ENCODE peak calls at places on chromosomes 11 and 22, in six cellular contexts. One of them, this sample, is unnamed.

GRCh38 chr11:79287952-79288351 is 152.9 kb downstream of the TENM4 start:
- DNase-seq in A549: no peak
- DNase-seq in colonic mucosa: no peak
- DNase-seq in breast epithelium: no peak
- DNase-seq in upper lobe of right lung: no peak
- DNase-seq in psoas muscle: no peak
- DNase-seq in this sample: no peak

GRCh38 chr22:21624120-21624879 is 5.5 kb downstream of the YDJC start:
- DNase-seq in A549: no peak
- DNase-seq in colonic mucosa: peak
- DNase-seq in breast epithelium: no peak
- DNase-seq in upper lobe of right lung: no peak
- DNase-seq in psoas muscle: peak
- DNase-seq in this sample: no peak

GRCh38 chr11:115141221-115141620 is 363.0 kb downstream of the CADM1 start:
- DNase-seq in A549: no peak
- DNase-seq in colonic mucosa: no peak
- DNase-seq in breast epithelium: no peak
- DNase-seq in upper lobe of right lung: peak
- DNase-seq in psoas muscle: no peak
- DNase-seq in this sample: no peak

GRCh38 chr11:128695539-128696221 is 1.8 kb downstream of the FLI1 start:
- DNase-seq in A549: no peak
- DNase-seq in colonic mucosa: no peak
- DNase-seq in breast epithelium: no peak
- DNase-seq in upper lobe of right lung: no peak
- DNase-seq in psoas muscle: no peak
- DNase-seq in this sample: no peak

GRCh38 chr11:106276859-106277436 is 199.5 kb downstream of the AASDHPPT start:
- DNase-seq in A549: no peak
- DNase-seq in colonic mucosa: no peak
- DNase-seq in breast epithelium: no peak
- DNase-seq in upper lobe of right lung: no peak
- DNase-seq in psoas muscle: no peak
- DNase-seq in this sample: no peak

GRCh38 chr11:95512177-95512576 is 277.4 kb downstream of the FAM76B start:
- DNase-seq in A549: no peak
- DNase-seq in colonic mucosa: peak
- DNase-seq in breast epithelium: peak
- DNase-seq in upper lobe of right lung: no peak
- DNase-seq in psoas muscle: peak
- DNase-seq in this sample: no peak

GRCh38 chr11:7499046-7499445 is 13.7 kb downstream of the OLFML1 start:
- DNase-seq in A549: no peak
- DNase-seq in colonic mucosa: no peak
- DNase-seq in breast epithelium: no peak
- DNase-seq in upper lobe of right lung: no peak
- DNase-seq in psoas muscle: no peak
- DNase-seq in this sample: no peak

GRCh38 chr22:28544431-28544868 is 135.2 kb downstream of the TTC28 start:
- DNase-seq in A549: no peak
- DNase-seq in colonic mucosa: no peak
- DNase-seq in breast epithelium: no peak
- DNase-seq in upper lobe of right lung: no peak
- DNase-seq in psoas muscle: no peak
- DNase-seq in this sample: no peak

GRCh38 chr22:46845281-46846153 is 83.1 kb downstream of the TBC1D22A start:
- DNase-seq in A549: no peak
- DNase-seq in colonic mucosa: no peak
- DNase-seq in breast epithelium: no peak
- DNase-seq in upper lobe of right lung: no peak
- DNase-seq in psoas muscle: no peak
- DNase-seq in this sample: peak
- TF ChIP-seq CTCF in A549: peak
- TF ChIP-seq CTCF in colonic mucosa: no peak
- TF ChIP-seq CTCF in breast epithelium: peak
- TF ChIP-seq CTCF in upper lobe of right lung: peak
- TF ChIP-seq CTCF in psoas muscle: peak
- TF ChIP-seq CTCF in this sample: no peak

GRCh38 chr11:113577356-113578163 is 102.4 kb upstream of the DRD2 start:
- DNase-seq in A549: no peak
- DNase-seq in colonic mucosa: no peak
- DNase-seq in breast epithelium: no peak
- DNase-seq in upper lobe of right lung: no peak
- DNase-seq in psoas muscle: no peak
- DNase-seq in this sample: peak

GRCh38 chr11:113579292-113579940 is 104.2 kb upstream of the DRD2 start:
- DNase-seq in A549: no peak
- DNase-seq in colonic mucosa: no peak
- DNase-seq in breast epithelium: no peak
- DNase-seq in upper lobe of right lung: no peak
- DNase-seq in psoas muscle: no peak
- DNase-seq in this sample: no peak

GRCh38 chr11:113578164-113578455 is 102.9 kb upstream of the DRD2 start:
- DNase-seq in A549: no peak
- DNase-seq in colonic mucosa: no peak
- DNase-seq in breast epithelium: no peak
- DNase-seq in upper lobe of right lung: no peak
- DNase-seq in psoas muscle: no peak
- DNase-seq in this sample: no peak

GRCh38 chr11:113581713-113582112 is 106.5 kb upstream of the DRD2 start:
- DNase-seq in A549: no peak
- DNase-seq in colonic mucosa: no peak
- DNase-seq in breast epithelium: no peak
- DNase-seq in upper lobe of right lung: no peak
- DNase-seq in psoas muscle: no peak
- DNase-seq in this sample: no peak

DNA sequence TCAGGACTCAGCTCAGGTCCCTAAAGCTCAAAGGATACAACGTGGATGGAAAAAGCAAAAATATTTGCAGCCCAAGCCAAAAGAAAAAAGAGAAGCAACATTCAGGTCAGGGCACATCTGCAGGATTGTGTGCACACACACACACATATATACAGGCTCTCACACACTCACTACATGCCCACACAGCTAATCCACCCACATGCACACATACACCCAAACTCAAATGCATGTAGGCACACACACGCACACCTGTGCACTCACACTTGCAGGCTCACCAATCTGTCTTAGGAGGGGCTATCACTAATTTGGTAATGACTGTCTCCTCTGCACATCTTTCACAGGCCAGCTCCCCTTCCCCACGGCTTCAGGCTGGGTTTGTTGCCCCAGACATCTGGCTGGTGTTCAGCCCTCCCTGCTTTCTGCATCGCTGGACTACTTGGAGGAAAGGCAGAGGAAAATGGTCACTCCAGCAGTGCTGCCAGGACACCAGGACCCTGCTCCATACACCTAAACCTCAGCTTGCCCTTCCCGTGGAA is 103.6 kb upstream of the DRD2 start:
- DNase-seq in A549: no peak
- DNase-seq in colonic mucosa: no peak
- DNase-seq in breast epithelium: no peak
- DNase-seq in upper lobe of right lung: no peak
- DNase-seq in psoas muscle: no peak
- DNase-seq in this sample: no peak
- H3K27ac ChIP-seq in A549: no peak
- H3K27ac ChIP-seq in colonic mucosa: no peak
- H3K27ac ChIP-seq in breast epithelium: no peak
- H3K27ac ChIP-seq in upper lobe of right lung: no peak
- H3K27ac ChIP-seq in psoas muscle: no peak
- H3K27ac ChIP-seq in this sample: no peak

DNA sequence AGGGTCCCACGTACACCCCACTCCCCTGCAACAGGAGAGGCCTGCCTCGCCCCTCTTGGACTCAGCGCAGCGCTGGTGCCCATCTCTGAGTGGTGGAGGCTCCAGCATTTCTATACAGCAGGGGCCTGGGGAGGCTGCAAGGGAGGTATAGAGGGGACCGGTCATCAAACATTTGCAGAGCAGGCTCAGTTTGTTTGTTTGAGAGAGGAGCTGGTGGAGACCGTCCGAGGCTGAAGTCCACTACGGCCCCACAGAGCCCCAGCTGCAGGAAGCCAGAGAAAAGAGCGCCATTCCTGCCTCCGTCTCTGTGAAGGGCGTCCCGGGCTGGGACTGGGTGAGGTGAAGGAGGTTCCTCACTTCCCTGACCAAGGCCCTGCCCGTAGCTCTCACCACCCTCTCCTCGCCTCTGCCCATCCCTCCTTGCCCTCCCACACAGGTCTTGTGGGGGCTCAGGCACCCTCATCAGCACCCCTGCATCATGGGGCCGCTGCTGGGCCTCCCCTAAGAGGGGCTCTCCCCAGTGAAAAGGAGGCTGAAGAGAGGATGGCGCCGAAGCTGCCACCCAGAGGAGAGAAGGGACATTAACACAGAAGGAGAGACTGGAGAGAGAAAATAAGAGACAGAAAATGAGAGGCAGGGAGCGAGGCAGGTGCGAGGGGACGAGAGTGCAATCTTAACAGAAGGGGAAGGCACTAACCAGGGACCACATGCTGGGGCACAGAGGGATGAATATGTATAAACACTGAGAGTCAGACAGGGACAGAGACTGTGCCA is 24.6 kb downstream of the RPUSD4 start:
- DNase-seq in A549: no peak
- DNase-seq in colonic mucosa: no peak
- DNase-seq in breast epithelium: no peak
- DNase-seq in upper lobe of right lung: peak
- DNase-seq in psoas muscle: no peak
- DNase-seq in this sample: no peak
- TF ChIP-seq CTCF in A549: no peak
- TF ChIP-seq CTCF in colonic mucosa: no peak
- TF ChIP-seq CTCF in breast epithelium: no peak
- TF ChIP-seq CTCF in upper lobe of right lung: no peak
- TF ChIP-seq CTCF in psoas muscle: no peak
- TF ChIP-seq CTCF in this sample: no peak

DNA sequence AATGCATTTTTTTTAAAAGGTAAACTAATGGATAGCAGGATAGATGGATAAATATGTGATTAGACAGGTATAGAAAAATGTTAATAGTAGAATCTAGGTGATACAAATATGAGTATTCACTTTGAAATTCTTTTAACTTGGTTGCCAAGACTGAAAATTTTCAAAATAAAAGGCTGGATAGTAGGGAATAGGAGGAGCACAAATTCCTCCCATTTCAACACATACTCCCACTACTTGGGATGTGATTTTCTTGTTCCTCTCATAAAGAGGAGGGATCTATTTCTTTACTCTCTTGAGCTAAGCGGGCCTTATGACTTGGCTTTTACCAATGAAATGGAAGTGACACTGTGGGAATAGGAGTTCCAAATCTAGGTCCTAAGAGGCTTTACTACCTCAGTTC is 35.9 kb downstream of the PIK3C2A start:
- DNase-seq in A549: no peak
- DNase-seq in colonic mucosa: no peak
- DNase-seq in breast epithelium: no peak
- DNase-seq in upper lobe of right lung: no peak
- DNase-seq in psoas muscle: no peak
- DNase-seq in this sample: no peak
- H3K27ac ChIP-seq in A549: peak
- H3K27ac ChIP-seq in colonic mucosa: no peak
- H3K27ac ChIP-seq in breast epithelium: no peak
- H3K27ac ChIP-seq in upper lobe of right lung: no peak
- H3K27ac ChIP-seq in psoas muscle: no peak
- H3K27ac ChIP-seq in this sample: no peak

DNA sequence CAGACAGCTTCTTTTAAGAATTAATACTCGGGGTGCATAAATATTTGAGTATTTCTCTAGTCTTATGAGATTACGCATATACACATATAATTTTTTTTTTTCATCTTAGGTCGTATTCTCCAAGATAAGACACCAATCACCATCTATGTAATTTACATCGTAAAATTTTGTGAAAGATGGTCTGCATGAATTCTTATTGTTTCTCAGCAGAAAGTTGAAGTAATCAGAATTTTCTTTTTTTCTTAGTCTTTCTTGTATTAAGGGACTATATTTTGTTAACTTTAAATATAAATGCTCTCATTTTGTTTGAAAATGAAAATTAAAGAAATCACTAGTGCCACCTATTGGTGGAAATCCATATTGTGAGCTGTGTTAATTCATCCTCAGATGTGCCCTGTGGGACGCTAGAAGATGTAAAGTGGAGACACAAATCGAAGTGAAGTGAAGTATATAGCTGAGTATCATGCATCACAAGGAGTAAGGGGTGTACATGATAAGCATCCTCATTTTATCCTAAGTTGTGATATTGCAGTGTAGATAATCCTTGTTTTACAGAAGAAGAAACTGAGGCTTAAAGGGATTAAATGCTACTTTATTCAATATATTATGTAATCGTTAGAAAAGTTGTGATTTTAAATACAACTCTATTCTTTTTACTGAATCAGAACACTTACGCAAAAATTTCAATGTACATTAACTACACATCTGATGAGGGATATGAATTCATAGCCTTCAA is 2084.3 kb downstream of the LRRC4C start:
- DNase-seq in A549: peak
- DNase-seq in colonic mucosa: no peak
- DNase-seq in breast epithelium: no peak
- DNase-seq in upper lobe of right lung: no peak
- DNase-seq in psoas muscle: no peak
- DNase-seq in this sample: no peak
- TF ChIP-seq CTCF in A549: peak
- TF ChIP-seq CTCF in colonic mucosa: peak
- TF ChIP-seq CTCF in breast epithelium: peak
- TF ChIP-seq CTCF in upper lobe of right lung: peak
- TF ChIP-seq CTCF in psoas muscle: peak
- TF ChIP-seq CTCF in this sample: peak